ENCODE peak calls at places on chromosomes 16 and 17, in six cellular contexts. X, C, A, B, Q and Y are unnamed samples.

GRCh38 chr17:64223931-64224657 is 39.0 kb downstream of the TEX2 start:
- DNase-seq in X (no peak), C (no peak), A (no peak), B (no peak), Q (no peak), Y (no peak)

GRCh38 chr17:82217120-82217529 is 4.5 kb upstream of the CCDC57 start:
- DNase-seq in X (peak), C (no peak), A (no peak), B (no peak), Q (no peak), Y (no peak)

GRCh38 chr16:81796035-81796434 is 16.9 kb downstream of the PLCG2 start:
- DNase-seq in X (no peak), C (no peak), A (no peak), B (no peak), Q (no peak), Y (no peak)

GRCh38 chr17:75571885-75572215 is 15.8 kb upstream of the MYO15B start:
- DNase-seq in X (no peak), C (no peak), A (no peak), B (no peak), Q (no peak), Y (no peak)

GRCh38 chr16:30934827-30935557 is 11.6 kb downstream of the FBXL19 start:
- DNase-seq in X (no peak), C (no peak), A (no peak), B (no peak), Q (peak), Y (no peak)

GRCh38 chr16:74724820-74725549 is 24.3 kb upstream of the MLKL start:
- DNase-seq in X (no peak), C (no peak), A (peak), B (no peak), Q (no peak), Y (no peak)

GRCh38 chr16:4454618-4455017 is 19.8 kb downstream of the NMRAL1 start:
- DNase-seq in X (no peak), C (no peak), A (no peak), B (no peak), Q (peak), Y (no peak)

GRCh38 chr16:31032736-31033708 is at the start of gene STX4:
- DNase-seq in X (peak), C (peak), A (peak), B (peak), Q (peak), Y (peak)

GRCh38 chr17:81420769-81421462 is 25.7 kb downstream of the BAHCC1 start:
- DNase-seq in X (peak), C (peak), A (no peak), B (no peak), Q (no peak), Y (no peak)

GRCh38 chr17:59357929-59358328 is 26.5 kb downstream of the YPEL2 start:
- DNase-seq in X (peak), C (peak), A (no peak), B (no peak), Q (no peak), Y (no peak)

GRCh38 chr17:57899391-57899790 is 49.5 kb upstream of the MRPS23 start:
- DNase-seq in X (no peak), C (no peak), A (no peak), B (no peak), Q (no peak), Y (no peak)

GRCh38 chr17:2064511-2064910 is 9.6 kb downstream of the HIC1 start:
- DNase-seq in X (no peak), C (no peak), A (no peak), B (no peak), Q (no peak), Y (no peak)

GRCh38 chr17:75571197-75571884 is 16.3 kb upstream of the MYO15B start:
- DNase-seq in X (no peak), C (no peak), A (no peak), B (no peak), Q (peak), Y (no peak)

GRCh38 chr17:77423589-77424451 is 283.1 kb downstream of the SEC14L1 start:
- DNase-seq in X (peak), C (peak), A (peak), B (no peak), Q (no peak), Y (no peak)

GRCh38 chr17:81934850-81935708 is 2.0 kb downstream of the PYCR1 start:
- DNase-seq in X (no peak), C (no peak), A (no peak), B (no peak), Q (no peak), Y (no peak)

GRCh38 chr17:68600881-68601564 is at the start of gene FAM20A:
- DNase-seq in X (peak), C (peak), A (no peak), B (no peak), Q (peak), Y (no peak)

GRCh38 chr16:31109622-31110021 is 1.4 kb downstream of the BCKDK start:
- DNase-seq in X (peak), C (no peak), A (no peak), B (no peak), Q (no peak), Y (no peak)

GRCh38 chr16:77584205-77584859 is 138.0 kb upstream of the NUDT7 start:
- DNase-seq in X (peak), C (no peak), A (no peak), B (peak), Q (peak), Y (no peak)

GRCh38 chr17:19492140-19492539 is 41.5 kb upstream of the SLC47A1 start:
- DNase-seq in X (no peak), C (no peak), A (no peak), B (no peak), Q (no peak), Y (no peak)

GRCh38 chr17:45265823-45266222 is 3.9 kb upstream of the SPATA32 start:
- DNase-seq in X (no peak), C (no peak), A (no peak), B (no peak), Q (no peak), Y (no peak)

GRCh38 chr17:79778504-79779087 is 648 bp downstream of the CBX2 start:
- DNase-seq in X (no peak), C (no peak), A (no peak), B (no peak), Q (no peak), Y (no peak)

GRCh38 chr17:22138861-22139469 is 446.6 kb downstream of the KCNJ18 start:
- DNase-seq in X (no peak), C (no peak), A (no peak), B (no peak), Q (no peak), Y (no peak)

GRCh38 chr16:73735018-73735417 is 561.6 kb upstream of the PSMD7 start:
- DNase-seq in X (no peak), C (no peak), A (peak), B (no peak), Q (no peak), Y (no peak)

GRCh38 chr17:3687949-3688614 is 7.9 kb downstream of the P2RX5 start:
- DNase-seq in X (no peak), C (no peak), A (no peak), B (no peak), Q (no peak), Y (no peak)

GRCh38 chr16:59733321-59733720 is 999.2 kb upstream of the GOT2 start:
- DNase-seq in X (no peak), C (no peak), A (no peak), B (no peak), Q (no peak), Y (no peak)

GRCh38 chr17:30808785-30809286 is 15.7 kb downstream of the CRLF3 start:
- DNase-seq in X (no peak), C (no peak), A (no peak), B (peak), Q (peak), Y (no peak)

GRCh38 chr16:86363836-86364618 is 146.3 kb upstream of the FOXF1 start:
- DNase-seq in X (no peak), C (no peak), A (no peak), B (no peak), Q (no peak), Y (no peak)